ENCODE peak calls at places on chromosomes 7 and 10, in four cellular contexts. J, C, I and Y are unnamed samples.

GRCh38 chr10:114571316-114571999 is 86.6 kb downstream of the ABLIM1 start:
- DNase-seq in J (no peak), C (no peak), I (no peak), Y (no peak)

GRCh38 chr7:20793258-20793657 is 6.6 kb upstream of the SP8 start:
- DNase-seq in J (no peak), C (no peak), I (no peak), Y (no peak)

GRCh38 chr7:134727711-134728110 is 51.7 kb upstream of the CALD1 start:
- DNase-seq in J (no peak), C (no peak), I (no peak), Y (no peak)

GRCh38 chr7:156725074-156725473 is 84.5 kb downstream of the RNF32 start:
- DNase-seq in I (no peak), C (no peak), J (no peak), Y (no peak)

GRCh38 chr7:38813797-38814196 is 95.2 kb downstream of the VPS41 start:
- DNase-seq in C (no peak), I (no peak), J (no peak), Y (no peak)

GRCh38 chr10:52979295-52980025 is 206.9 kb upstream of the MBL2 start:
- DNase-seq in I (no peak), J (no peak), C (no peak), Y (no peak)

GRCh38 chr10:6128591-6129383 is 40.0 kb downstream of the RBM17 start:
- DNase-seq in C (peak; percentile 40), I (no peak), J (no peak), Y (no peak)

GRCh38 chr10:44369296-44369695 is 15.6 kb downstream of the CXCL12 start:
- DNase-seq in C (no peak), J (no peak), I (no peak), Y (no peak)

GRCh38 chr10:35911233-35911632 is 269.1 kb upstream of the FZD8 start:
- DNase-seq in C (no peak), J (no peak), I (no peak), Y (no peak)

GRCh38 chr7:98054585-98054984 is 52.1 kb upstream of the LMTK2 start:
- DNase-seq in J (no peak), C (no peak), I (no peak), Y (no peak)

GRCh38 chr7:135232720-135233119 is 918 bp upstream of the STRA8 start:
- DNase-seq in C (no peak), I (no peak), J (no peak), Y (no peak)

GRCh38 chr7:22196429-22196828 is 160.5 kb downstream of the RAPGEF5 start:
- DNase-seq in J (no peak), C (no peak), I (no peak), Y (no peak)

GRCh38 chr7:41872951-41873350 is 170.1 kb upstream of the INHBA start:
- DNase-seq in I (no peak), C (no peak), J (no peak), Y (no peak)

GRCh38 chr10:8321990-8322389 is 267.5 kb downstream of the GATA3 start:
- DNase-seq in C (no peak), I (no peak), J (no peak), Y (no peak)

GRCh38 chr7:76358053-76358477 is 726 bp downstream of the YWHAG start:
- DNase-seq in J (no peak), I (no peak), C (peak; percentile 75), Y (no peak)

GRCh38 chr7:226281-226882 is 34.0 kb downstream of the FAM20C start:
- DNase-seq in I (no peak), J (no peak), C (no peak), Y (peak; percentile 44)

GRCh38 chr10:5814110-5815107 is 1.2 kb upstream of the GDI2 start:
- DNase-seq in C (no peak), I (peak; percentile 7), J (no peak), Y (no peak)

GRCh38 chr10:124138195-124138882 is 44.9 kb upstream of the CHST15 start:
- DNase-seq in I (no peak), J (no peak), C (peak; percentile 60), Y (no peak)

GRCh38 chr10:128036746-128037542 is 89.3 kb downstream of the MKI67 start:
- DNase-seq in J (no peak), I (no peak), C (no peak), Y (no peak)

GRCh38 chr7:99677646-99678045 is 2.1 kb downstream of the CYP3A5 start:
- DNase-seq in J (no peak), I (no peak), C (no peak), Y (no peak)

GRCh38 chr7:110856704-110857103 is 234.2 kb upstream of the LRRN3 start:
- DNase-seq in J (no peak), C (no peak), I (no peak), Y (peak; percentile 19)

GRCh38 chr7:109639561-109639960 is 1069.9 kb downstream of the DNAJB9 start:
- DNase-seq in J (no peak), I (no peak), C (no peak), Y (no peak)

GRCh38 chr10:79357180-79357579 is 9.9 kb downstream of the PPIF start:
- DNase-seq in I (no peak), J (no peak), C (no peak), Y (no peak)

GRCh38 chr7:24722386-24723177 is 34.7 kb downstream of the GSDME start:
- DNase-seq in J (no peak), C (no peak), I (no peak), Y (no peak)

GRCh38 chr7:110534241-110534931 is 556.5 kb upstream of the LRRN3 start:
- DNase-seq in J (no peak), C (no peak), I (no peak), Y (no peak)

GRCh38 chr7:139982927-139983925 is 79.5 kb downstream of the PARP12 start:
- DNase-seq in J (no peak), C (no peak), I (no peak), Y (no peak)

GRCh38 chr7:139987691-139988516 is 74.8 kb downstream of the PARP12 start:
- DNase-seq in C (no peak), I (no peak), J (no peak), Y (no peak)

GRCh38 chr7:139981533-139981932 is 81.2 kb downstream of the PARP12 start:
- DNase-seq in I (no peak), J (no peak), C (no peak), Y (no peak)

GRCh38 chr7:139985811-139986210 is 76.9 kb downstream of the PARP12 start:
- DNase-seq in C (no peak), I (no peak), J (no peak), Y (no peak)

GRCh38 chr7:139984642-139985539 is 77.9 kb downstream of the PARP12 start:
- DNase-seq in C (no peak), I (no peak), J (no peak), Y (no peak)
- TF ChIP-seq CTCF in C (no peak), I (no peak), J (no peak), Y (no peak)

GRCh38 chr10:50063100-50063499 is 4.7 kb upstream of the WASHC2A start:
- DNase-seq in J (no peak), C (no peak), I (no peak), Y (no peak)
- TF ChIP-seq CTCF in J (no peak), C (no peak), I (no peak), Y (peak; percentile 7)

DNA sequence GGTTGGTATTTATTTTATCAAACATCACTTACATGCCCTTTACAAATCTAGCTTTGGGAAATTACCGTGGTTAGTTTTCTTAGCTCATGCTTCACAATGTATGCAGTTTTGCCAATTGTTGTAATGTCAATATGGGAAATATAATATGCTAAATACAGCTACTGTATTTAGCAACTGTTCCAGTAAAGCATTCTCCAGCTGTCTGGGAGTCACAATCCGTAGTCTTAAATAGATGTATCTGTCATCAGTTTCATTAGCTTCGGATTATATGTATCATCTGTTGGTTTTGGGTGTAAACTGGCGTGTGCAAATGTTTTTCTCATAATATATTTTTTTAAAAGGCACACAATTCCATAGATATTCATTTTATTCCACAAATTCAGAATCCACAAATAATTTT is 19.4 kb upstream of the AHR start:
- DNase-seq in C (no peak), J (no peak), I (no peak), Y (no peak)
- TF ChIP-seq CTCF in C (no peak), J (no peak), I (no peak), Y (no peak)

GRCh38 chr10:23173549-23174074 is 18.5 kb upstream of the PTF1A start:
- DNase-seq in C (no peak), I (no peak), J (no peak), Y (no peak)
- TF ChIP-seq CTCF in C (no peak), I (no peak), J (no peak), Y (no peak)

GRCh38 chr7:12754179-12754578 is 66.7 kb downstream of the ARL4A start:
- DNase-seq in J (no peak), I (no peak), C (no peak), Y (no peak)

GRCh38 chr7:12756841-12757240 is 69.4 kb downstream of the ARL4A start:
- DNase-seq in C (no peak), J (no peak), I (no peak), Y (no peak)

GRCh38 chr7:12761691-12762090 is 74.3 kb downstream of the ARL4A start:
- DNase-seq in I (no peak), J (no peak), C (no peak), Y (no peak)

GRCh38 chr7:12759112-12759511 is 71.7 kb downstream of the ARL4A start:
- DNase-seq in C (no peak), J (no peak), I (no peak), Y (no peak)

DNA sequence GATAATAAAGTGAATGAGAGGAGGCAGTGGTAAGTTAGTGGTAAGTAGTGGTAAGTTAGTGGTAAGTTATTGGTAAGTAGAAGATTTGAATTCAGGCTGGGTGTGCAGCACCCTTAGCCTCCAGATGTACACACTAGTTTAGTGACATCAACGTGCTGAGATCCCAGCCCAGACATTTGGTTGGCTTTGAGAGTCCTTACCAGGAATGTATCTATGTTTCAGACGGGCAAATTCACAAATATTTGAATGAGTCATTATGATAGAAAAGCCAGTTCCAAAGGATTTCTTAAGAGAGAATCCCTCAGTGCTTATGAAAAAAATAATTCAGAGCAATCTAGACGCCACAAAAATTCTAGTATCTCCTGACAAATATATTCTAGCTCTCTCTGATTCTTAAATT is 70.0 kb downstream of the ARL4A start:
- DNase-seq in C (no peak), I (peak; percentile 14), J (no peak), Y (no peak)
- TF ChIP-seq CTCF in C (no peak), I (no peak), J (no peak), Y (no peak)

GRCh38 chr7:18356195-18356645 is 139.3 kb upstream of the HDAC9 start:
- DNase-seq in C (no peak), I (peak; percentile 17), J (no peak), Y (no peak)
- TF ChIP-seq CTCF in C (peak; percentile 38), I (peak; percentile 52), J (peak; percentile 55), Y (peak; percentile 49)

DNA sequence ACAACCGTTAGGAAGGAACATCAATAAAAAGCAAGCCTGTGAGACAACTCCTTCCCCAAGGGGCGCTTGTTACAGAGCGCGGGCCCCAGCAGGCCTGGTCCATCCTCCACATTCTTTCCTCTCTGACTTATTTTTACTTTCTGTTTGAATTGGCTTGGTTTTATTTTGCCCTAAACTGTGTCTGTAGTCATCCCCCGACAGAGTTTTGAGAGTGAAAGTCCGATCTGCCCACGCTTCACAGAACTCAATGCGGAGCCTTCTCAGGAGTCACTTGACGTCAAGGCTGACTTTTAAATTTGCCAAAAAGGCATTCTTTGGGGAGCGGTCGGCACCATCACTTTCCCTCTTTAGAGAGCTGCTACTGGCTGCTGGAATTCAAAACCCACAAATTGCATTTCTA is 150.1 kb upstream of the KLF6 start:
- DNase-seq in C (peak; percentile 57), I (no peak), J (no peak), Y (no peak)
- TF ChIP-seq CTCF in C (no peak), I (no peak), J (peak; percentile 12), Y (no peak)